ENCODE peak calls at places on chromosomes 5 and 9, in five cellular contexts. A is stomach, L is A549, G is sigmoid colon, U is tibial nerve. W is an unnamed sample.
A peak's percentile ranks its signal among the peaks of the same experiment; 100 is the strongest.

GRCh38 chr9:95511952-95512750 is 4.6 kb downstream of the PTCH1 start:
- DNase-seq in A (no peak), L (no peak), G (no peak), U (no peak), W (no peak)

GRCh38 chr9:121895836-121896544 is 197.1 kb downstream of the TTLL11 start:
- DNase-seq in A (peak; percentile 76), L (no peak), G (peak; percentile 76), U (peak; percentile 40), W (peak; percentile 76)

GRCh38 chr9:35758475-35759050 is 4.5 kb upstream of the MSMP start:
- DNase-seq in A (no peak), L (no peak), G (no peak), U (no peak), W (no peak)

GRCh38 chr5:76813982-76814562 is 4.8 kb upstream of the F2RL1 start:
- DNase-seq in A (no peak), L (peak; percentile 82), G (no peak), U (no peak), W (no peak)

GRCh38 chr9:118957585-118957984 is 411.6 kb downstream of the BRINP1 start:
- DNase-seq in A (no peak), L (no peak), G (no peak), U (no peak), W (no peak)

GRCh38 chr5:168637793-168638192 is 58.6 kb upstream of the PANK3 start:
- DNase-seq in A (no peak), L (no peak), G (no peak), U (no peak), W (no peak)

GRCh38 chr5:180875860-180876426 is 14.9 kb upstream of the ZFP62 start:
- DNase-seq in A (no peak), L (no peak), G (no peak), U (no peak), W (no peak)

GRCh38 chr9:81625969-81626368 is 63.4 kb downstream of the TLE1 start:
- DNase-seq in A (no peak), L (no peak), G (no peak), U (no peak), W (no peak)

GRCh38 chr9:133926165-133926856 is 65.8 kb downstream of the VAV2 start:
- DNase-seq in A (no peak), L (no peak), G (no peak), U (no peak), W (no peak)

GRCh38 chr9:97740848-97741821 is 44.0 kb upstream of the XPA start:
- DNase-seq in A (peak; percentile 60), L (no peak), G (peak; percentile 72), U (no peak), W (peak; percentile 61)

GRCh38 chr5:34507948-34508347 is 148.2 kb upstream of the RAI14 start:
- DNase-seq in A (no peak), L (no peak), G (no peak), U (no peak), W (no peak)

GRCh38 chr9:20513126-20513913 is 109.0 kb downstream of the MLLT3 start:
- DNase-seq in A (no peak), L (no peak), G (no peak), U (no peak), W (no peak)

GRCh38 chr9:125238127-125238914 is 2.8 kb downstream of the HSPA5 start:
- DNase-seq in A (no peak), L (no peak), G (no peak), U (no peak), W (no peak)

GRCh38 chr5:37598665-37599064 is 219.5 kb downstream of the WDR70 start:
- DNase-seq in A (no peak), L (no peak), G (no peak), U (no peak), W (no peak)

GRCh38 chr5:133890776-133891280 is 77.6 kb downstream of the C5orf15 start:
- DNase-seq in A (no peak), L (no peak), G (peak; percentile 35), U (no peak), W (no peak)

GRCh38 chr5:157657516-157657915 is 5.3 kb upstream of the SOX30 start:
- DNase-seq in A (no peak), L (no peak), G (no peak), U (no peak), W (no peak)

GRCh38 chr5:124662261-124662781 is 84.1 kb downstream of the ZNF608 start:
- DNase-seq in A (no peak), L (peak; percentile 27), G (no peak), U (no peak), W (no peak)

GRCh38 chr5:83608122-83608521 is 112.5 kb downstream of the HAPLN1 start:
- DNase-seq in A (peak; percentile 28), L (peak; percentile 37), G (no peak), U (peak; percentile 12), W (no peak)

GRCh38 chr5:140925806-140926205 is 293 bp upstream of the PCDHAC1 start:
- DNase-seq in A (no peak), L (no peak), G (no peak), U (no peak), W (no peak)

GRCh38 chr9:28927711-28928110 is 1354.4 kb upstream of the C9orf72 start:
- DNase-seq in A (no peak), L (peak; percentile 7), G (no peak), U (no peak), W (no peak)

GRCh38 chr9:32350682-32351081 is 33.8 kb upstream of the ACO1 start:
- DNase-seq in A (no peak), L (peak; percentile 5), G (no peak), U (no peak), W (no peak)

GRCh38 chr5:81729276-81729675 is 21.6 kb downstream of the SSBP2 start:
- DNase-seq in A (no peak), L (no peak), G (no peak), U (no peak), W (no peak)

GRCh38 chr9:5869315-5870019 is 21.2 kb upstream of the MLANA start:
- DNase-seq in A (no peak), L (peak; percentile 56), G (no peak), U (no peak), W (no peak)

GRCh38 chr5:8396756-8397155 is 527.8 kb downstream of the MTRR start:
- DNase-seq in A (no peak), L (no peak), G (no peak), U (no peak), W (no peak)

DNA sequence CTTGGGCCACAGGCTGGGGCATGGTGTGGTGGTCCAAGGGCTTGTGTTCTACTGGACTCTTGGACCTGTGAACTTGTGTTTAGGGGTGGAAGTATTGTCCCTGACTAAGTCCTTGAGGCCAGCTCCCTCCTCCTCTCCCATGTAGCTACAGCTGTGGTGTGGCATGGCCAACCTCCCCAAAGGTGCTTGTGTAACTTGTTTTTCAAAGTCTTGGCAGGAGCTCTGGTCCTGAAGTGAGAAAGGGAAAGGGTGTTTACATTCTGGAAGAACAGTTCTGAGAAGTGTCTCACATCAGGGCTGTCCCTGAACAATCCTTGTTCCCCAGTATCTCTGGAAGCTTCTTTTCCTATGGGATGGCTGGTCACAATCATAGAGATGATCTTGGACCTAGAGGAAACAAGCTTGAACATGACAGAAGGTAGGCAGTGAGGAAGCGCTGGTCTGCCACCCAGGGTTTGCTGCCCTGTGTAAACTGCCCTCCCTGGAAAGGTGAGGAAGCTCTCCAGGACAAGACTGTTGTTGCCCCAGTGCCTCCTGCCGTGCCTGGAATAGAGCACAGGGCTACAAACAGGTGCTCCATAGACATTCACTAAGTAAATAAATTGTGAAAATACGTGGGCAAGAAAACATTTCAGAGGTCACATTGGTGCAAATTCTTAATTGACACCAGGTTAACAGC is 64.6 kb upstream of the KLF9 start:
- DNase-seq in A (peak; percentile 75), L (no peak), G (peak; percentile 92), U (peak; percentile 69), W (no peak)
- H3K4me1 ChIP-seq in A (peaks cover 41% of the 10 kb centered on the region), L (peaks cover 9% of the 10 kb centered on the region), G (peaks cover 4% of the 10 kb centered on the region), U (peaks cover 15% of the 10 kb centered on the region), W (peaks cover 26% of the 10 kb centered on the region)

DNA sequence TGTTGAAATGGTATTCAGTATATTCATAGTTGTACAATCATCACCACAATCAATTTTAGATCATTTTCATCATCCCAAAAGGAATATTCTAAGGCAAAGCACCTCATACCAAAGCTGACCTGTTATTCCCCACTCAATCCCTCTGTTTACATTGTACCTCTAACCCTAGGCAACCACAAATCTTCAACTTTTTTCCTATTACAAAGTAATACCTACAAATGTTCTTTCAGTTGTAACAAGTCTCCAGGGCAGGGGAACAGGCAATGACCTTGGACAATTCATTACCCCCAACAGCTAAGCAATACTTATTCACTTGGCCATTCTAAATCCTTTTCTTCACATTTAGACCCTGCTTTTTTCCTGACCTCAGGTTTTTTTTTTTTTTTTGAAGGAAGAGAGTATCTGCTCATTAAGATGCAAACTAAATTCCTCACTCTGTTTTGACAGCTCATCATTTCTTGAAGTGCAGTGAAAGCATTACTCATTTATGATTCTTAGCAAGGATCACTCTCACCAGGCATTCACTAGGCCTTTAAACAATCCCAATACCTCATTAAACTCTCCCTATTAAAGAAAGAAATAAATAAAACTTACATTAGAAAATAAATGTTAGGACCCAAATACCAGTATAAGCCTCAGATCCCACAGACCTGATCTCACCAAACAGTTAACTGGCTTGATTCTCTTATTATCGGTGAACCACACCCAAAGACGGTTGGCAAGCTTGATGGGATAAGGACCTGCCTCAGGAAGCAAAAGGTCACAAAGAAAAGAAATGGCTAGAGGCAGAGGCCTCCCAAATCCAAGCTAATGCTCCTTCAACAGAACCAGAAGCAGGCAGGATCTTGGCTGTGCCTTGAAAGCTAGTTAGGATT is 15.3 kb downstream of the MTMR12 start:
- DNase-seq in A (no peak), L (no peak), G (no peak), U (no peak), W (no peak)
- TF ChIP-seq EP300 in A (no peak), L (no peak), G (no peak), U (no peak), W (no peak)

DNA sequence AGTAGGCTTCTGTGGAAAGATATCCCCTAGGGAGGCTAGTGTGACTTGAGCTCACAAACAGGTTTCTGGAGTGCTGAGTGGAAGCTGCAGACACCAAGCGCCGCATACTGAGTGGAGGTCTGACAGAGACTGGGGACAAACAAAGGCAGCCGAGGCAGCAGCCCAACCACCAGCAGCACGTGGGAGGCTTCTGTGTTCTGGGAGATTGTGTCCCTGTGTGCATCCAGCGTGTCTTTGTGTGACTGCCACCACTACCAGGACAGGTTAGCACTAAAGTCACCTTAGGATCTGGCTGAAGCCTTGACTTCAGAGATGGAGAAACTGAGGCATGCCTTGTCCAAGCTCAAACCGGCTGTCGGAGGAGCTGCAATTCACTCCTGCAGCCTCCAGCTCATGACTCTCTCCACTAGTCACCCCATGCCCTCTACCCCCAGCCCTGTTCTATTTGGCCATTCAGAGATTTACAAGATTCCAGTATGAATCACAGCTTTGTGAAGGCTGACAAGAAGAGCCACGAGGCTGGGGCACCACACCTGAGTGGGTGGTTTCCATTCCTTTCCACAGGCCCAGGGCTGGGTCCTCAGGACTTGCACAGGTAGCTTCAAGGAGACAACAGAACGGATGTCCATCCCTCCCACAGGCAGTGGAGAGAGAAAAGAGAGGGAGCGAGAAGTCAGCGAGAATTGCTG is 69.4 kb downstream of the SHB start:
- DNase-seq in A (no peak), L (no peak), G (no peak), U (no peak), W (no peak)
- H3K4me1 ChIP-seq in A (peaks cover 9% of the 10 kb centered on the region), L (peaks cover 41% of the 10 kb centered on the region), G (no peaks in the 10 kb centered on the region), U (no peaks in the 10 kb centered on the region), W (peaks cover 3% of the 10 kb centered on the region)

DNA sequence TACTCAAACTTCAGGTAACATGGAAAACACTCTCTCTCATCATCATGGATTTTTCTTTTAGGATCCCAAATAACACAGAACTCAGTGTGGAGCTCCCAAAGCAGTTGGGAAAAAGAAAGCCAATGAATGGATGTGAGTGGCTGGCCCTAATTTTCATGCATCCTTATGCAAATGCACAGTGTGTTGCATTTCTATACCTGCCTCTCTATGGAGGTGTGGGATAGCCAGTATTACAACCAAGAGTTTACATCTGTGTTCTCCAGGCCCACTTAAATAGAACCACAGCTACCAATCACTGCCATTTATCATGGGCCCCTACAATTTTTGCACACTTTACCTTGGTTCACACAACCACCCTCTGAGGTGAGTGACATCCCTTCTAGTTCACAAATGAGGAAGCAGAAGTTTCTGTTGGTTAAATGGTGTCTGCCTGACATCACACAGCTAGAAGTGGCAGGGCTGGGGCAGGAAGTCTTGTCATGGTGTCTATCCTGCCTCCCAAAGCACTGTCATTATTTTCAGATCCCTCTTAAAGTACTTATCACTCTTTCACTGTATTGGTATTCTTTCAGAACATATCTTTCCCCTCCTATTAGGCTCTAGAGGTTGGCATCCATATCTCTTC is 17.3 kb downstream of the MAMDC2 start:
- DNase-seq in A (no peak), L (no peak), G (no peak), U (no peak), W (no peak)
- TF ChIP-seq EP300 in A (no peak), L (no peak), G (no peak), U (no peak), W (no peak)